ENCODE peak calls at places on chromosomes 13 and 19, in nine cellular contexts. C, E, F, U, J, I, P, V and S are unnamed samples.

GRCh38 chr13:44816701-44817684 is 172.3 kb downstream of the NUFIP1 start:
- DNase-seq in V (no peak), I (no peak), C (no peak), J (no peak), U (peak; percentile 20), F (no peak), P (no peak), E (no peak), S (no peak)

GRCh38 chr13:66835040-66835628 is 395.0 kb downstream of the PCDH9 start:
- DNase-seq in E (peak; percentile 31), C (no peak), I (peak; percentile 38), P (peak; percentile 19), F (peak; percentile 90), V (peak; percentile 53), J (peak; percentile 43), U (peak; percentile 67), S (peak; percentile 34)

GRCh38 chr13:24505256-24505655 is 7.3 kb downstream of the PARP4 start:
- DNase-seq in C (no peak), E (no peak), J (no peak), V (peak; percentile 29), F (no peak), U (peak; percentile 83), I (no peak), P (no peak), S (no peak)

GRCh38 chr13:46348976-46349375 is 38.1 kb downstream of the RUBCNL start:
- DNase-seq in V (no peak), E (no peak), P (no peak), F (no peak), U (no peak), I (no peak), C (no peak), J (no peak), S (no peak)

GRCh38 chr13:29948246-29948645 is 97.8 kb upstream of the UBL3 start:
- DNase-seq in V (no peak), P (no peak), J (no peak), U (no peak), I (no peak), C (no peak), E (no peak), F (no peak), S (no peak)

GRCh38 chr19:4268816-4269430 is 10.1 kb upstream of the SHD start:
- DNase-seq in E (no peak), J (no peak), P (no peak), C (no peak), I (no peak), V (no peak), U (no peak), F (no peak), S (no peak)

GRCh38 chr13:112869202-112870061 is 99.6 kb upstream of the MCF2L start:
- DNase-seq in P (no peak), V (no peak), J (no peak), C (no peak), I (no peak), E (no peak), F (no peak), U (no peak), S (no peak)

GRCh38 chr13:35765941-35766340 is 289.5 kb upstream of the MAB21L1 start:
- DNase-seq in V (no peak), I (no peak), C (no peak), P (no peak), E (no peak), F (no peak), J (no peak), U (no peak), S (no peak)

GRCh38 chr13:51803422-51804294 is at the start of gene DHRS12:
- DNase-seq in J (peak; percentile 93), F (peak; percentile 95), P (peak; percentile 94), U (peak; percentile 87), V (peak; percentile 84), I (peak; percentile 93), C (peak; percentile 75), E (peak; percentile 93), S (peak; percentile 94)
- TF ChIP-seq CTCF in J (no peak), F (peak; percentile 32), P (no peak), U (no peak), V (no peak), I (no peak), C (no peak), E (no peak), S (no peak)

GRCh38 chr19:41872384-41872774 is 4.7 kb upstream of the CD79A start:
- DNase-seq in C (no peak), U (no peak), E (no peak), I (no peak), V (no peak), P (no peak), J (no peak), F (no peak), S (no peak)

GRCh38 chr19:41869374-41869955 is 7.6 kb upstream of the CD79A start:
- DNase-seq in F (no peak), U (no peak), V (no peak), I (no peak), C (no peak), J (no peak), P (no peak), E (no peak), S (no peak)

GRCh38 chr19:41870401-41870873 is 6.6 kb upstream of the CD79A start:
- DNase-seq in V (no peak), C (no peak), I (no peak), U (peak; percentile 60), P (no peak), J (no peak), E (no peak), F (no peak), S (no peak)

GRCh38 chr19:41871573-41872383 is 5.3 kb upstream of the CD79A start:
- DNase-seq in E (no peak), P (no peak), J (no peak), I (no peak), U (peak; percentile 12), C (peak; percentile 34), V (no peak), F (peak; percentile 37), S (no peak)

GRCh38 chr19:41872775-41873647 is 4.1 kb upstream of the CD79A start:
- DNase-seq in U (peak; percentile 71), F (peak; percentile 47), E (no peak), C (peak; percentile 49), V (peak; percentile 58), I (peak; percentile 88), P (peak; percentile 79), J (peak; percentile 83), S (peak; percentile 89)
- H3K4me1 ChIP-seq in U (no peaks in the 10 kb centered on the region), F (peaks cover 96% of the 10 kb centered on the region), E (no peaks in the 10 kb centered on the region), C (peaks cover 94% of the 10 kb centered on the region), V (no peaks in the 10 kb centered on the region), I (peaks cover 25% of the 10 kb centered on the region), P (peaks cover 5% of the 10 kb centered on the region), J (peaks cover 12% of the 10 kb centered on the region), S (peaks cover 5% of the 10 kb centered on the region)

DNA sequence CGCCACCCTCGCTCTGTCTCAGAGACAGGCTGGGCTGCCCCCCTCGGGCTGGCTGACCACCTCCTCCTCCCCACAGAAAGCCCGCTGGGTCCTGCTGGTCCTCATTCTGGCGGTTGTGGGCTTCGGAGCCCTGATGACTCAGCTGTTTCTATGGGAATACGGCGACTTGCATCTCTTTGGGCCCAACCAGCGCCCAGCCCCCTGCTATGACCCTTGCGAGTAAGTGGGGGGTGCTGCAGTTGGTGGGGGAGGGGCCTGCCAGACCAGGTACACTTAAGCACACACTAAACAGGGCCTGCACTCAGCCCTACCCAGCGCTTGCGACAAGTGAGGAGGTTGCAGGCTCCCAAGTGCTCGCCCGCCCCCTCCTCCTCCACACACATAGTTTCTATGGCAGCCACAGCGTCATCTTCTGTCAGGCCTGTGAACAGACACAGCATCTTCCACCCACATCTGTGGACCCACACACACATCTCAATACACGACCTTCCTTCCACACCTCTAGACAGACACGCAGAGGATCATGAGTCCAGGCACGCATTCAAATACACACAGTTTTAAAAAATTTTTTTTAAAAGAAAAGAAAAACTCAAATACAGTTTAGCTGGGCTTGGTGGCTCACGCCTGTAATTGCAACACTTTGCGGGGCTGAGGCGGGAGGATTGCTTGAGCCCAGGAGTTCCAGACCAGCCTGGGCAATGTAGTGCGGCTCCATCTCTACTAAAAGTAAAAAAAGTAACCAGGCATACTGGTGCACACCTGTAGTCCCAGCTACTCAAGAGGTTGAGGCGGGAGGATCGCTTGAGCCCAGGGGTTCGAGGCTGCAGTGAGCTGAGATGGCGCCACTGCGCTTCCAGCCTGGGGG is 18.4 kb downstream of the PLD3 start:
- DNase-seq in V (no peak), F (no peak), J (no peak), E (no peak), I (no peak), P (no peak), C (no peak), U (peak; percentile 36), S (no peak)
- H3K4me3 ChIP-seq in V (no peak overlapping the region), F (no peak overlapping the region), J (no peak overlapping the region), E (no peak overlapping the region), I (no peak overlapping the region), P (no peak overlapping the region), C (no peak overlapping the region), U (peak overlapping the region; percentile 41), S (no peak overlapping the region)

GRCh38 chr13:27280841-27281240 is 10.2 kb downstream of the RASL11A start:
- DNase-seq in P (no peak), U (no peak), V (no peak), J (no peak), E (no peak), I (no peak), F (no peak), C (no peak), S (no peak)
- TF ChIP-seq CTCF in P (no peak), U (no peak), V (no peak), J (no peak), E (no peak), I (no peak), F (no peak), C (no peak), S (no peak)